ENCODE peak calls at places on chromosomes 2 and 18, in five cellular contexts. One of them, this sample, is unnamed.

GRCh38 chr2:37324536-37324785 is 172 bp downstream of the PRKD3 start:
- DNase-seq in stomach: no peak
- DNase-seq in H1: no peak
- DNase-seq in upper lobe of left lung: peak; percentile 84
- DNase-seq in transverse colon: peak; percentile 86
- DNase-seq in this sample: no peak

GRCh38 chr2:219973136-219973535 is 345.7 kb downstream of the SLC4A3 start:
- DNase-seq in upper lobe of left lung: no peak
- DNase-seq in transverse colon: no peak
- DNase-seq in stomach: no peak
- DNase-seq in H1: no peak
- DNase-seq in this sample: no peak

GRCh38 chr2:240140511-240140910 is at the start of gene OTOS:
- DNase-seq in transverse colon: no peak
- DNase-seq in upper lobe of left lung: no peak
- DNase-seq in stomach: no peak
- DNase-seq in H1: no peak
- DNase-seq in this sample: no peak

GRCh38 chr2:88729061-88729745 is 37.7 kb downstream of the RPIA start:
- DNase-seq in stomach: no peak
- DNase-seq in H1: no peak
- DNase-seq in transverse colon: no peak
- DNase-seq in upper lobe of left lung: no peak
- DNase-seq in this sample: no peak

GRCh38 chr2:28613616-28614501 is 118.0 kb downstream of the PLB1 start:
- DNase-seq in H1: no peak
- DNase-seq in upper lobe of left lung: no peak
- DNase-seq in transverse colon: no peak
- DNase-seq in stomach: no peak
- DNase-seq in this sample: no peak

GRCh38 chr2:96876811-96877437 is 7.0 kb upstream of the SEMA4C start:
- DNase-seq in H1: no peak
- DNase-seq in upper lobe of left lung: no peak
- DNase-seq in stomach: no peak
- DNase-seq in transverse colon: no peak
- DNase-seq in this sample: no peak

GRCh38 chr2:9310827-9311226 is 104.2 kb downstream of the ASAP2 start:
- DNase-seq in H1: no peak
- DNase-seq in stomach: no peak
- DNase-seq in upper lobe of left lung: no peak
- DNase-seq in transverse colon: no peak
- DNase-seq in this sample: no peak

GRCh38 chr2:19797871-19798270 is 103.9 kb downstream of the TTC32 start:
- DNase-seq in stomach: no peak
- DNase-seq in upper lobe of left lung: no peak
- DNase-seq in transverse colon: no peak
- DNase-seq in H1: no peak
- DNase-seq in this sample: no peak

GRCh38 chr2:31388736-31389135 is 25.8 kb downstream of the XDH start:
- DNase-seq in H1: no peak
- DNase-seq in upper lobe of left lung: no peak
- DNase-seq in stomach: no peak
- DNase-seq in transverse colon: no peak
- DNase-seq in this sample: no peak

GRCh38 chr2:233867993-233868532 is at the start of gene MSL3B:
- DNase-seq in stomach: peak; percentile 51
- DNase-seq in upper lobe of left lung: no peak
- DNase-seq in H1: peak; percentile 70
- DNase-seq in transverse colon: peak; percentile 47
- DNase-seq in this sample: no peak

GRCh38 chr2:86671304-86671981 is 47.8 kb upstream of the RNF103 start:
- DNase-seq in transverse colon: no peak
- DNase-seq in stomach: no peak
- DNase-seq in upper lobe of left lung: no peak
- DNase-seq in H1: no peak
- DNase-seq in this sample: no peak

GRCh38 chr2:216606551-216607527 is 26.4 kb upstream of the IGFBP2 start:
- DNase-seq in H1: peak; percentile 71
- DNase-seq in transverse colon: no peak
- DNase-seq in upper lobe of left lung: peak; percentile 26
- DNase-seq in stomach: no peak
- DNase-seq in this sample: no peak

GRCh38 chr2:74983606-74984005 is 25.2 kb downstream of the POLE4 start:
- DNase-seq in stomach: no peak
- DNase-seq in H1: no peak
- DNase-seq in transverse colon: no peak
- DNase-seq in upper lobe of left lung: no peak
- DNase-seq in this sample: no peak

GRCh38 chr18:10085405-10085804 is 171.6 kb downstream of the VAPA start:
- DNase-seq in stomach: no peak
- DNase-seq in upper lobe of left lung: no peak
- DNase-seq in H1: no peak
- DNase-seq in transverse colon: no peak
- DNase-seq in this sample: no peak

GRCh38 chr18:24544141-24544498 is 83.7 kb downstream of the HRH4 start:
- DNase-seq in transverse colon: no peak
- DNase-seq in H1: no peak
- DNase-seq in stomach: no peak
- DNase-seq in upper lobe of left lung: no peak
- DNase-seq in this sample: no peak

GRCh38 chr2:200219400-200220113 is 86.9 kb upstream of the SPATS2L start:
- DNase-seq in stomach: no peak
- DNase-seq in transverse colon: no peak
- DNase-seq in H1: no peak
- DNase-seq in upper lobe of left lung: no peak
- DNase-seq in this sample: no peak

GRCh38 chr2:41872646-41873045 is 175.2 kb upstream of the PKDCC start:
- DNase-seq in transverse colon: no peak
- DNase-seq in upper lobe of left lung: no peak
- DNase-seq in stomach: no peak
- DNase-seq in H1: no peak
- DNase-seq in this sample: no peak

GRCh38 chr2:103959174-103960125 is 894.5 kb upstream of the POU3F3 start:
- DNase-seq in upper lobe of left lung: no peak
- DNase-seq in H1: peak; percentile 49
- DNase-seq in stomach: no peak
- DNase-seq in transverse colon: peak; percentile 10
- DNase-seq in this sample: no peak

GRCh38 chr2:152050915-152051314 is 47.9 kb downstream of the CACNB4 start:
- DNase-seq in transverse colon: no peak
- DNase-seq in stomach: no peak
- DNase-seq in H1: no peak
- DNase-seq in upper lobe of left lung: no peak
- DNase-seq in this sample: no peak

GRCh38 chr2:73489053-73489452 is 103.4 kb downstream of the ALMS1 start:
- DNase-seq in H1: no peak
- DNase-seq in stomach: no peak
- DNase-seq in transverse colon: no peak
- DNase-seq in upper lobe of left lung: no peak
- DNase-seq in this sample: no peak

GRCh38 chr2:85811173-85811849 is 57.5 kb downstream of the ATOH8 start:
- DNase-seq in upper lobe of left lung: peak; percentile 62
- DNase-seq in H1: no peak
- DNase-seq in stomach: peak; percentile 45
- DNase-seq in transverse colon: peak; percentile 60
- DNase-seq in this sample: peak; percentile 80

GRCh38 chr2:170177950-170178781 is at the start of gene MYO3B:
- DNase-seq in stomach: no peak
- DNase-seq in H1: no peak
- DNase-seq in transverse colon: no peak
- DNase-seq in upper lobe of left lung: no peak
- DNase-seq in this sample: no peak
- TF ChIP-seq EP300 in stomach: no peak
- TF ChIP-seq EP300 in H1: no peak
- TF ChIP-seq EP300 in transverse colon: no peak
- TF ChIP-seq EP300 in upper lobe of left lung: no peak
- TF ChIP-seq EP300 in this sample: no peak

GRCh38 chr2:17813742-17814458 is 2.4 kb upstream of the MSGN1 start:
- DNase-seq in transverse colon: no peak
- DNase-seq in upper lobe of left lung: no peak
- DNase-seq in H1: no peak
- DNase-seq in stomach: no peak
- DNase-seq in this sample: no peak
- TF ChIP-seq EP300 in transverse colon: no peak
- TF ChIP-seq EP300 in upper lobe of left lung: no peak
- TF ChIP-seq EP300 in H1: no peak
- TF ChIP-seq EP300 in stomach: no peak
- TF ChIP-seq EP300 in this sample: no peak

GRCh38 chr18:52452427-52452826 is 112.4 kb downstream of the DCC start:
- DNase-seq in upper lobe of left lung: no peak
- DNase-seq in transverse colon: no peak
- DNase-seq in H1: no peak
- DNase-seq in stomach: no peak
- DNase-seq in this sample: no peak
- TF ChIP-seq EP300 in upper lobe of left lung: no peak
- TF ChIP-seq EP300 in transverse colon: no peak
- TF ChIP-seq EP300 in H1: no peak
- TF ChIP-seq EP300 in stomach: no peak
- TF ChIP-seq EP300 in this sample: no peak

GRCh38 chr2:164742738-164743317 is 98.8 kb downstream of the COBLL1 start:
- DNase-seq in transverse colon: no peak
- DNase-seq in H1: no peak
- DNase-seq in stomach: no peak
- DNase-seq in upper lobe of left lung: no peak
- DNase-seq in this sample: no peak
- TF ChIP-seq EP300 in transverse colon: no peak
- TF ChIP-seq EP300 in H1: no peak
- TF ChIP-seq EP300 in stomach: no peak
- TF ChIP-seq EP300 in upper lobe of left lung: no peak
- TF ChIP-seq EP300 in this sample: no peak

DNA sequence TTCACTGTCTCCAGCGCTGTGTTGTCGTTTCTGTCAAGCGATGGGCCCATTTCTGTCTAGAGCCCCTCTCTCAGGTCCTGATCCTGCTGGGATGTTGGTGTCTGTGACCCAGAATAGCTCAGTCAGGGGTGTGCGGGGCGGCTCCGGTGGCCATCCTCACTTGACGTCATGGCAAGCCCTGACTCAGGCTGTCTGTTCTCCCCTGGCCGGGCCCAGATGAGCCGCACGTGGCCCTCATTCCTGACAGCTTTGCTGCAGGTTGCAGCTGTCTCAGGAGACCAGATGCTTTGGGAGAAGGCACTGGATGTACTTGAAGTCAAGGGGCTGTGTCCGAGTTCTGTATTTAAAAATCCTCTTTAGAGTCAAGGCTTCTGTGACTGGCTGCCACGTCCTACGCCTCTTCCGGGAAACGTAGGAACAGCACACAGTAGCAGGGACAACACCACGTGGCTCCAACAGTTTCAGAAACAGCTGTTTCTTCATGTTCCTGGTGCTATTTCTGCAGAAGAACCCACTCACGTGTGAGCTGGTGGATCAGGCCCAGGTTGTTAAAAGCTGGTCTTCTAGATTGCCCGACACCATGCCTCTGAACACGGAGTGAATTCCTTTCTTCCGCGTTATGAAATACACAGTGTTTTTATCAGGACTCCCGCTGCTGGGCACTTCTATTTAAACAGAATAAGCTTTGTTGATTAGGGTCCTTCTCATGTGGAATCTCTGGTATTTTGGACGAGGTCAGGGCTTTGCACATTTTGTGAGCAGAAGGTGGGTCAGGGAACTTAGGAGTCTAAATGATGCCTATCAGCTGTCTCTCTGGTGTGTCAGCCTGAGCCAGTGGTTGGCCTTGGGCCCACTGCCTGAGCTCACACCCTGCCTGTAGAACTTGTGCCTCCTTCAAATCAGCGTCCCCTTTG is 28.3 kb upstream of the NTSR2 start:
- DNase-seq in upper lobe of left lung: peak; percentile 68
- DNase-seq in stomach: peak; percentile 34
- DNase-seq in transverse colon: peak; percentile 59
- DNase-seq in H1: no peak
- DNase-seq in this sample: peak; percentile 92
- TF ChIP-seq EP300 in upper lobe of left lung: no peak
- TF ChIP-seq EP300 in stomach: no peak
- TF ChIP-seq EP300 in transverse colon: peak; percentile 44
- TF ChIP-seq EP300 in H1: no peak
- TF ChIP-seq EP300 in this sample: no peak

DNA sequence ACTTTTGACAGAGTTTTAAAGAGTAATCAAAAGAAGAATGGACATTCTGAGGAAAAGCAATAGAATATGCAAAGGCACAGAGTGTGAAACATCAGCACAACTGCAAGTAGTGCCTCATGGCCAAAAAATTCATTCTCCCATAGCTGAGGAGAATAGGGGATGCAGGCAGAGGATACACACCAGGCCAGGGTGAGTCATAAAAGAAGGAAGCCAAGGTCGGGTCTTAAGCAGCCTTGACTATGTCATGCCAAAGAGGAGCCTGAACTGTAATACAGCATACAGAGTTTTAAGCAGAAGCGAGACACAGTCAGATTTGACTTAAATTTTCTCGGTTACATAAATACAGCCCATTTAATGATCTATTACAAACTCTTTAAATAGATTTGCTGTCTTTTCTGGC is 165.0 kb downstream of the LNPK start:
- DNase-seq in upper lobe of left lung: no peak
- DNase-seq in H1: no peak
- DNase-seq in stomach: no peak
- DNase-seq in transverse colon: no peak
- DNase-seq in this sample: no peak
- TF ChIP-seq EP300 in upper lobe of left lung: no peak
- TF ChIP-seq EP300 in H1: no peak
- TF ChIP-seq EP300 in stomach: no peak
- TF ChIP-seq EP300 in transverse colon: no peak
- TF ChIP-seq EP300 in this sample: no peak

This sample was measured in suprapubic skin.